ENCODE peak calls at places on chromosomes 16 and 17, in eight cellular contexts. N is heart left ventricle; Y is CD8-positive, alpha-beta T cell; K is psoas muscle; A is left ventricle myocardium inferior; I is cardiac muscle cell; M is stomach; G is heart right ventricle. Q is an unnamed sample.

GRCh38 chr16:4624015-4624826 is at the start of gene MGRN1:
- DNase-seq in N (peak; percentile 97), Y (peak; percentile 84), K (peak; percentile 97), A (peak; percentile 94), I (peak; percentile 98), M (peak; percentile 95), G (peak; percentile 96), Q (peak; percentile 96)

GRCh38 chr16:51131619-51132018 is 19.5 kb downstream of the SALL1 start:
- DNase-seq in N (no peak), Y (no peak), K (no peak), A (no peak), I (no peak), M (no peak), G (no peak), Q (no peak)

GRCh38 chr16:3171181-3171854 is 16.7 kb upstream of the OR1F1 start:
- DNase-seq in N (no peak), Y (no peak), K (no peak), A (no peak), I (no peak), M (no peak), G (no peak), Q (no peak)

GRCh38 chr17:17749025-17749772 is 67.9 kb downstream of the RAI1 start:
- DNase-seq in N (no peak), Y (no peak), K (no peak), A (no peak), I (no peak), M (no peak), G (peak; percentile 32), Q (no peak)

GRCh38 chr16:66382966-66383299 is 16.4 kb downstream of the CDH5 start:
- DNase-seq in N (no peak), Y (no peak), K (no peak), A (no peak), I (peak; percentile 68), M (no peak), G (no peak), Q (no peak)

GRCh38 chr17:4365628-4366311 is 705 bp downstream of the UBE2G1 start:
- DNase-seq in N (peak; percentile 74), Y (peak; percentile 6), K (peak; percentile 74), A (peak; percentile 37), I (peak; percentile 68), M (no peak), G (peak; percentile 32), Q (peak; percentile 90)

GRCh38 chr16:17396762-17397498 is 73.8 kb downstream of the XYLT1 start:
- DNase-seq in N (no peak), Y (peak; percentile 10), K (no peak), A (no peak), I (peak; percentile 46), M (peak; percentile 71), G (peak; percentile 35), Q (no peak)

GRCh38 chr16:89565506-89566372 is 5.3 kb downstream of the RPL13 start:
- DNase-seq in N (no peak), Y (no peak), K (peak; percentile 82), A (peak; percentile 37), I (peak; percentile 48), M (peak; percentile 70), G (no peak), Q (peak; percentile 88)

GRCh38 chr16:84360170-84360569 is 8.2 kb upstream of the ATP2C2 start:
- DNase-seq in N (no peak), Y (no peak), K (no peak), A (no peak), I (no peak), M (no peak), G (no peak), Q (no peak)

GRCh38 chr17:74407384-74407783 is 24.5 kb upstream of the GPRC5C start:
- DNase-seq in N (no peak), Y (no peak), K (peak; percentile 58), A (no peak), I (no peak), M (peak; percentile 93), G (no peak), Q (no peak)

GRCh38 chr17:5619088-5619740 is 34.9 kb upstream of the NLRP1 start:
- DNase-seq in N (no peak), Y (no peak), K (no peak), A (no peak), I (no peak), M (no peak), G (no peak), Q (no peak)

GRCh38 chr16:35565626-35566025 is 2106.2 kb downstream of the TP53TG3F start:
- DNase-seq in N (no peak), Y (no peak), K (no peak), A (no peak), I (no peak), M (no peak), G (no peak), Q (no peak)

GRCh38 chr16:35572186-35572585 is 2112.8 kb downstream of the TP53TG3F start:
- DNase-seq in N (no peak), Y (no peak), K (no peak), A (no peak), I (no peak), M (no peak), G (no peak), Q (no peak)

GRCh38 chr16:35573407-35573806 is 2114.0 kb downstream of the TP53TG3F start:
- DNase-seq in N (no peak), Y (no peak), K (no peak), A (no peak), I (no peak), M (no peak), G (no peak), Q (no peak)

GRCh38 chr16:35570946-35571345 is 2111.5 kb downstream of the TP53TG3F start:
- DNase-seq in N (no peak), Y (no peak), K (no peak), A (no peak), I (no peak), M (no peak), G (no peak), Q (no peak)

DNA sequence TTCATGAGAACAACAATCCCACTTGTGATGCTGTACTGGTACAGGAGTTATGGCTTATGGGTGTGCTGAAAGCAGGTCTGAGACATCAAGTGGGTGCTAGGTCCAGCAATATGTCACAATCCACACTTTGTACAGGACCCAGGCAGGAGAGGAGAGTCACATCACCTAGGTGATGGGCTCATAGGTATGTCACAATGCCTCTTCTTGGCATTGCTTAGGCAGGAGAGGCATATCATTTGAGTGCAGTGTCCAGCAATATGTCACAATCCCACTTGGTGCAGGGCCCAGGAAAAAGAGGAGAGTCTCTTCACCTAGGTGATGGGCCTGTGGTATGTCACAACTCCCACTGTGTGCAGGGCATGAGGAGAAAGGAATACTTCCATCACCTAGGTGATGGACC is 2110.0 kb downstream of the TP53TG3F start:
- DNase-seq in N (no peak), Y (no peak), K (no peak), A (no peak), I (no peak), M (no peak), G (no peak), Q (no peak)
- H3K9me3 ChIP-seq in N (no peaks in the 10 kb centered on the region), Y (peaks cover 3% of the 10 kb centered on the region), K (no peaks in the 10 kb centered on the region), A (no peaks in the 10 kb centered on the region), I (no peaks in the 10 kb centered on the region), M (peaks cover 23% of the 10 kb centered on the region), G (no peaks in the 10 kb centered on the region), Q (peaks cover 29% of the 10 kb centered on the region)

DNA sequence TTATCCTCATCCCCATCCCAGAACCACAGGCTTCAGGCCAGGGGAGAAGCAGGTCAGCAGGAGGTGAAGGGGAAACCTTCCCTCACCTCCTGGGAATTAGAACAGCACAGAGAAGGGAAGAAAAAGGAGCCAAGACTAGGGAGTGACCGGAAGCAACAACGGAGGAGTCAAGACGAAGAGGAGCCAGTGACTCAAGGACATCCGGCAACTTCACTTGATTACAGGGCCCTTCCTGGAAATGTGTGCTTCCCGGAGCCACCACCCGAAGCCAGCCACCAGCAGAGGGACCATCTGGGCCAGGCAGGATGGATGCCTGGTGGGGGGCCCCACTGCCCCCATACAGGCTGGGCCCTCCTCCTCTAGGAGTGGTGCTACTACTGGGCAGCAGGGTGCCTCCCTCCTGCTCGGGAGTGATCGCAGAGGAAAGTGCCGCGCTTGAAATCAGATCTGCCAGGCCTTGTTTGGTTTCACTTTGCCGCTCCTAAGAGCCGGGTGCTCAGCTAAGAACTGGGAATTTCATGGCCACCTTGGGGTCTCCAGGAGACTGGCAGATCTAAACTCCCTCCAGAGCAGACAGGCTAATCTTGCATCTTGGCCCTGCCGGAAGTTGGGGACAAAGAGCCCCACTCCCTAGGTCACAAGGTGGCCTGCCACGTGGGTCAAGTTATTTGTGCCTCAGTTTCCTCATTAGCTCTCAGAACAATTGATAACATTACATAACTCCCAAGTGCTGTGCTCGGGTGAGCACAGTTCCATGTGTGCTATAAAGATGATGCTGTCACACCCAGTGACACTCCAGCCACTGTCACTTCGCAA is 6.6 kb downstream of the CDC42EP4 start:
- DNase-seq in N (peak; percentile 81), Y (no peak), K (peak; percentile 79), A (peak; percentile 68), I (peak; percentile 68), M (peak; percentile 54), G (peak; percentile 86), Q (peak; percentile 54)
- H3K4me1 ChIP-seq in N (peaks cover 56% of the 10 kb centered on the region), Y (peaks cover 8% of the 10 kb centered on the region), K (peaks cover 39% of the 10 kb centered on the region), A (peaks cover 100% of the 10 kb centered on the region), I (peaks cover 44% of the 10 kb centered on the region), M (peaks cover 97% of the 10 kb centered on the region), G (peaks cover 95% of the 10 kb centered on the region), Q (peaks cover 57% of the 10 kb centered on the region)

GRCh38 chr17:28571255-28572122 is at the start of gene PIGS:
- DNase-seq in N (peak; percentile 98), Y (peak; percentile 74), K (peak; percentile 97), A (peak; percentile 97), I (peak; percentile 97), M (peak; percentile 97), G (peak; percentile 95), Q (peak; percentile 96)
- TF ChIP-seq CTCF in N (no peak), Y (no peak), K (no peak), A (peak; percentile 13), I (no peak), M (no peak), G (no peak), Q (no peak)

DNA sequence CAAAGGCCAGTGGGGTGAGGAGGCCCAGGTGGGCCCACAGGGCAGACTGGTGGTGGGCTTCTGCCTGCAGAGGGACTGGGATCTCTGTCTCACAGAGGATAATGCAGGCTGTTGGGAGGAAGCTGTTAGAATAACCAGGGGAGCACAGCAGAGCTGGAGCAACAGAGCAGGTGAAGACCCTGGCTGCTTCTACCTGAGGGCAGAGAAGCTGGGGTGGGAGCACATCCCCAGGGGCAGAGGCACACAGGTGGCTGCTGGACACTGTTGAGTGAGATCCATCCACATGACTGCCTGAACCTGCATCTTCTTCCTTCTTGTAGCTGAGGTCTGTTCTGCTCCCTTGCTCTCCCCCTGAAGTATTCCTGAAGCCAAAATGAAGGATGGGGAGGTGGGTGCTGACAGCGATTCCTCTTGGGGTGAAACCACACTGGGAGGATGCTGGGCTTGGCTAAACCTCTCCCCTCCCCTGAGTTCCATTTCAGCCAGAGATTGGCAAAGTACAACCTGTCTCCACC is 1725.0 kb downstream of the TP53TG3F start:
- DNase-seq in N (peak; percentile 24), Y (no peak), K (no peak), A (no peak), I (no peak), M (no peak), G (no peak), Q (no peak)
- H3K9me3 ChIP-seq in N (no peaks in the 10 kb centered on the region), Y (no peaks in the 10 kb centered on the region), K (no peaks in the 10 kb centered on the region), A (no peaks in the 10 kb centered on the region), I (peaks cover 4% of the 10 kb centered on the region), M (peaks cover 24% of the 10 kb centered on the region), G (no peaks in the 10 kb centered on the region), Q (peaks cover 42% of the 10 kb centered on the region)

Q was measured in left lung.